ENCODE peak calls at places on chromosomes 16 and 17, in four cellular contexts. One of them, this sample, is unnamed. For H3K4me1, the result is how much of the 10 kb centered on the place peaks cover.

GRCh38 chr16:21638573-21638975 is 13.8 kb downstream of the IGSF6 start:
- DNase-seq in fibroblast of lung: no peak
- DNase-seq in keratinocyte: peak
- DNase-seq in CD4-positive, alpha-beta memory T cell: peak
- DNase-seq in this sample: no peak

GRCh38 chr16:81678326-81679095 is 100.6 kb upstream of the PLCG2 start:
- DNase-seq in keratinocyte: no peak
- DNase-seq in fibroblast of lung: no peak
- DNase-seq in CD4-positive, alpha-beta memory T cell: no peak
- DNase-seq in this sample: no peak

GRCh38 chr17:59361916-59362810 is 30.7 kb downstream of the YPEL2 start:
- DNase-seq in keratinocyte: no peak
- DNase-seq in fibroblast of lung: peak
- DNase-seq in CD4-positive, alpha-beta memory T cell: peak
- DNase-seq in this sample: peak

GRCh38 chr17:47209499-47209898 is 351 bp downstream of the MYL4 start:
- DNase-seq in keratinocyte: no peak
- DNase-seq in CD4-positive, alpha-beta memory T cell: no peak
- DNase-seq in fibroblast of lung: no peak
- DNase-seq in this sample: no peak

GRCh38 chr16:24774510-24774909 is 45.1 kb downstream of the TNRC6A start:
- DNase-seq in keratinocyte: no peak
- DNase-seq in fibroblast of lung: no peak
- DNase-seq in CD4-positive, alpha-beta memory T cell: no peak
- DNase-seq in this sample: no peak

GRCh38 chr17:75635610-75636202 is 2.5 kb downstream of the SMIM5 start:
- DNase-seq in fibroblast of lung: no peak
- DNase-seq in CD4-positive, alpha-beta memory T cell: no peak
- DNase-seq in keratinocyte: no peak
- DNase-seq in this sample: no peak

GRCh38 chr16:6096931-6097665 is 999.5 kb upstream of the EEF2KMT start:
- DNase-seq in keratinocyte: no peak
- DNase-seq in fibroblast of lung: no peak
- DNase-seq in CD4-positive, alpha-beta memory T cell: no peak
- DNase-seq in this sample: no peak

GRCh38 chr17:79088266-79088996 is 13.8 kb downstream of the ENGASE start:
- DNase-seq in CD4-positive, alpha-beta memory T cell: no peak
- DNase-seq in fibroblast of lung: no peak
- DNase-seq in keratinocyte: no peak
- DNase-seq in this sample: no peak

GRCh38 chr17:74192950-74193781 is 10.3 kb upstream of the RPL38 start:
- DNase-seq in fibroblast of lung: peak
- DNase-seq in CD4-positive, alpha-beta memory T cell: no peak
- DNase-seq in keratinocyte: no peak
- DNase-seq in this sample: no peak

GRCh38 chr17:41695134-41695661 is 6.5 kb downstream of the EIF1 start:
- DNase-seq in CD4-positive, alpha-beta memory T cell: peak
- DNase-seq in fibroblast of lung: no peak
- DNase-seq in keratinocyte: no peak
- DNase-seq in this sample: no peak

GRCh38 chr16:58044266-58045019 is 18.9 kb downstream of the MMP15 start:
- DNase-seq in keratinocyte: no peak
- DNase-seq in fibroblast of lung: no peak
- DNase-seq in CD4-positive, alpha-beta memory T cell: no peak
- DNase-seq in this sample: no peak

GRCh38 chr17:4514206-4514605 is 15.5 kb downstream of the SPNS2 start:
- DNase-seq in keratinocyte: no peak
- DNase-seq in fibroblast of lung: no peak
- DNase-seq in CD4-positive, alpha-beta memory T cell: no peak
- DNase-seq in this sample: no peak

GRCh38 chr17:61400058-61400785 is 579 bp downstream of the TBX2 start:
- DNase-seq in keratinocyte: no peak
- DNase-seq in CD4-positive, alpha-beta memory T cell: no peak
- DNase-seq in fibroblast of lung: peak
- DNase-seq in this sample: no peak

GRCh38 chr17:50627782-50628601 is 6.7 kb upstream of the ABCC3 start:
- DNase-seq in fibroblast of lung: no peak
- DNase-seq in CD4-positive, alpha-beta memory T cell: no peak
- DNase-seq in keratinocyte: no peak
- DNase-seq in this sample: no peak

GRCh38 chr17:78677303-78678219 is 100.4 kb upstream of the DNAH17 start:
- DNase-seq in CD4-positive, alpha-beta memory T cell: no peak
- DNase-seq in fibroblast of lung: no peak
- DNase-seq in keratinocyte: no peak
- DNase-seq in this sample: no peak

GRCh38 chr17:29764748-29765147 is 142.0 kb upstream of the CORO6 start:
- DNase-seq in CD4-positive, alpha-beta memory T cell: no peak
- DNase-seq in fibroblast of lung: no peak
- DNase-seq in keratinocyte: no peak
- DNase-seq in this sample: no peak

GRCh38 chr16:3461120-3461519 is 17.6 kb downstream of the NAA60 start:
- DNase-seq in keratinocyte: no peak
- DNase-seq in fibroblast of lung: no peak
- DNase-seq in CD4-positive, alpha-beta memory T cell: no peak
- DNase-seq in this sample: no peak

GRCh38 chr17:21573961-21574610 is 118.2 kb upstream of the KCNJ18 start:
- DNase-seq in CD4-positive, alpha-beta memory T cell: peak
- DNase-seq in fibroblast of lung: peak
- DNase-seq in keratinocyte: no peak
- DNase-seq in this sample: no peak

GRCh38 chr17:76196675-76197074 is 43.6 kb downstream of the RNF157 start:
- DNase-seq in fibroblast of lung: peak
- DNase-seq in keratinocyte: no peak
- DNase-seq in CD4-positive, alpha-beta memory T cell: no peak
- DNase-seq in this sample: no peak

GRCh38 chr16:2350500-2350899 is 10.0 kb upstream of the ABCA3 start:
- DNase-seq in CD4-positive, alpha-beta memory T cell: no peak
- DNase-seq in fibroblast of lung: no peak
- DNase-seq in keratinocyte: no peak
- DNase-seq in this sample: no peak

GRCh38 chr16:16100631-16101030 is 122.7 kb downstream of the ABCC6 start:
- DNase-seq in CD4-positive, alpha-beta memory T cell: no peak
- DNase-seq in keratinocyte: no peak
- DNase-seq in fibroblast of lung: no peak
- DNase-seq in this sample: no peak

DNA sequence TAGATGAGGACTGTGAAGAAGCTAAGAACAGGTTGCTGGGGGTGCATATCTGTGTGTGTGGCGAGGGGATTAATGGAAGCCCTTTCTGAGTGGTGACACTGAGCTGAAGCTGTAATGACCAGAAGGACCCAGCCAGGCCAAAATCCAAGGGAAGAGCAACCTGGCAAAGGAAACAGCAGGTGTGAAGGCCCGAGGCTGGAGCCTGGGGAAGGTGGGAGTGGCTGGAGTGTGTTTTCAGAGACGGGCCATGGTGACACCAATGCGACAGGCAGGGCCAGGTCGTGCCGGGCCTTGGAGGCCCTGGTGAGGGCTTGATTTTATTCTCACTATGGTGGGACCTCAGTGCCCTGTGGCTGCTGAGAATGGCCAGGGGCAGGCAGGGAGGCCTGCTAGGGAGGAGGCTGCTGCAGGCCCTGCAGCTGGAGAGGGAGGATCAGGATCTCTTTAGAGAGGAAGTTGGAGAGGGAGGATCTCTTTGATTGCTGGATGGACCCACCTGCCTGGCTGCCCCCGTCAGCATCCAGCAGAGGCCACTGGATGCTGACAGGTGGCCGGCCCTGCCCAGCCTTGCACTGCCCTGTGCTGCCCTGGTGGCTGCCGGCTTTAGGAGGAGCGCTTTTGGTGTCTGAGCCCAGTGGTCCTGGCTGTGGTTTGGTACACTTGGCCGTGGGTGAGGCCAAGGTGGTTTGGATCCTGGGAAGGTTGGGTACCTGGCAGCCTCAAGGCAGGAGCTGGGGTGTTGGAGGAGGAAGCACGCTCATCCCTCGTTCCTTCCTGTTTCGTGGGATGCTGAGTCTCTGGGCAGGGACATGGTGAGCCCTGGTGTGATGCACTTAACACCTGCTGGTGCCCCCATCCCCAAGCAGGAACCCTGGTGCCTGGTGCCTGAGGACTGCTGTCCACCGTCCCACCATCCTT is 188.3 kb downstream of the SEC14L1 start:
- DNase-seq in CD4-positive, alpha-beta memory T cell: no peak
- DNase-seq in keratinocyte: no peak
- DNase-seq in fibroblast of lung: no peak
- DNase-seq in this sample: no peak
- H3K4me1 ChIP-seq in CD4-positive, alpha-beta memory T cell: half or more
- H3K4me1 ChIP-seq in keratinocyte: half or more
- H3K4me1 ChIP-seq in fibroblast of lung: under half
- H3K4me1 ChIP-seq in this sample: half or more

GRCh38 chr17:10117581-10118001 is 80.8 kb downstream of the GAS7 start:
- DNase-seq in CD4-positive, alpha-beta memory T cell: no peak
- DNase-seq in fibroblast of lung: peak
- DNase-seq in keratinocyte: no peak
- DNase-seq in this sample: no peak
- H3K4me1 ChIP-seq in CD4-positive, alpha-beta memory T cell: under half
- H3K4me1 ChIP-seq in fibroblast of lung: under half
- H3K4me1 ChIP-seq in keratinocyte: under half
- H3K4me1 ChIP-seq in this sample: under half

DNA sequence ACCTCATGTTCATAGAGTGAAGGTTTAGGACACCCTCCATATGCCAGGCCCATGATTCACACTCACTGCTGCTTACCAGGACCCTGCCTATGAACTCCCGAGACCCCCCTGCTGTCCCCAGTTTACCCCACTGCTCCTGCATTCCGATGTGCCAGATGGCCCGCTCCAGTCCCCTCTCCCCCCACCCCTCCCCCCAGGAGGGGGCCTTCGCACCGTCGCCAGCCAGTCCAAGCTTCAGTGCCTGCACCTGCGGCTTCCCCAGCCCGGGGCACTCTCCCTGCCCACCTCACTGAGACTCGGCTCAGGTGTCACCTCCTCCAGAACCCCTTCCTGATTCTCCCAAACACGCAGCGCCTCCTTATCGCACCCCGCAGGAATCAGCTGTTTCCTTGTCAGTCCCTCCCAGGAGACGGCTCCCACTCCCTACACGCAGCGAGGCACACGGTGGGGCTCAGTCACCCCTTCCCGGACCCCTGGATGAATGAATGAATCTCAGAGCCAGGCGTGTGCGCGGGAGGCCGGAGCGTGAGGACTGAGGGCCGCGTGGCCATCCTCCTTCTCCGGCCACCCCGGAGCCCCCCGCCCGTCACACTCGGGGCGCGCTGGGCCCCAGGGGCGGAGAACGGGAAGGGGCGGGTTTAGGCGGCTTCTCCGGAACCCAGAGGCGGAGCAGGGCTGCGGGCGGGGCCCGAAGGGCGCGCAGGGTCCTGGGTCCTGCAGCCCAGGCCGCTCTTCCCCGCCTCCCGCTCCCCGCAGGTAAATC is 1.7 kb downstream of the MYO1C start:
- DNase-seq in keratinocyte: no peak
- DNase-seq in CD4-positive, alpha-beta memory T cell: peak
- DNase-seq in fibroblast of lung: peak
- DNase-seq in this sample: peak
- H3K4me1 ChIP-seq in keratinocyte: under half
- H3K4me1 ChIP-seq in CD4-positive, alpha-beta memory T cell: half or more
- H3K4me1 ChIP-seq in fibroblast of lung: under half
- H3K4me1 ChIP-seq in this sample: under half

DNA sequence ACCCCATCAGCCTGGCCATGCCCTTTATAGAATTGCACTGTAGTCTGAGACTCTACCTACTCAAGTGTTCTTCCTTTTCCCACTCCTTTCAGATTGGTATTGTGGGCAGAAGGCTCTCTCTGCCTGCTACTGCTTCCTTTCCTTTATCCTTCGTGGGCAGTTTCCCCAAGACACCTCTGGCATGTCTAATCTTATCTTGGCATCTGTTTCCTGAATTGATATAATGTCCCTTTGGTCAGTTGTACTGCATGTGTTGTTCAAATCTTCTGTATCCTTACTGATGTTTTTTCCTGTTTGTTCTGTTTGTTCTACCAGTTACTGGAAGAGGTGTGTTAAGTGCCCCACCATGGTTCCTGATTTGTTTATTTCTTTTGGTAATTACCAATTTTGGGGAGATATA is 29.5 kb upstream of the MSI2 start:
- DNase-seq in keratinocyte: no peak
- DNase-seq in CD4-positive, alpha-beta memory T cell: no peak
- DNase-seq in fibroblast of lung: no peak
- DNase-seq in this sample: no peak
- H3K4me1 ChIP-seq in keratinocyte: under half
- H3K4me1 ChIP-seq in CD4-positive, alpha-beta memory T cell: under half
- H3K4me1 ChIP-seq in fibroblast of lung: under half
- H3K4me1 ChIP-seq in this sample: under half

DNA sequence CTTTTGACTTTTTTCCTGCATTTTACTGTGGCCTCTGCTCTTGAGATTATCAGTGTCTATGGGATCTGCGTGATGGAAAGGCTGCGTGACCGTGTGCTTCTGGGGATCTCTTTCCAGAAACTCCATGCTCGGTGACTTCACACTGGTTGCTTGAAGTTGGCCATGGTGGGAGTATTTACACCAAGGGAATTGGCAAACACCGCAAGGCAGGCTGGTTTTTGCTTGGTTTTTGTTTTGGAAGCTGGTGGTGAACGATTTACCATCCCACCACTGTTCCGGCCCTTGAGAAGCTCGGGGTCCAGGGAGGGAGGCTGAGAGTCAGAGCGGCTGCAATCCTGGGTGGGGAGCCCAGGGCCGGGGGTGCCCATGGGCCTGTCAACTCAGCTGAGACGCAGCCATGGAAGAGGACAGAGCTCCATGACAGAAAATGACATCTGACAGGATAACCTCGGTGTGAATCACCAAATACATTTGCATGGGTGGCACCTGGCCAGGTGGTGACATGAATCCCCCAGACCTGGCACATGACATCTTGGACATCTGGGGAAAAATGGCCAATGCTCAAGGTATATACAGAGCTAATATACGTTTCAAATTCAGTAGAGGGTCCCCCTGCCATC is 11.1 kb downstream of the CRISPLD2 start:
- DNase-seq in CD4-positive, alpha-beta memory T cell: no peak
- DNase-seq in fibroblast of lung: peak
- DNase-seq in keratinocyte: no peak
- DNase-seq in this sample: no peak
- H3K4me1 ChIP-seq in CD4-positive, alpha-beta memory T cell: under half
- H3K4me1 ChIP-seq in fibroblast of lung: under half
- H3K4me1 ChIP-seq in keratinocyte: under half
- H3K4me1 ChIP-seq in this sample: under half

This sample was measured in effector memory CD4-positive, alpha-beta T cell.